ENCODE peak calls at places on chromosomes 4 and X, in ten cellular contexts. E is iris pigment epithelial cell; X is left cardiac atrium; L is smooth muscle cell of the brain vasculature; Q is naive thymus-derived CD4-positive, alpha-beta T cell; F is astrocyte of the spinal cord; J is GM13977; W is brain microvascular endothelial cell; A is activated effector memory CD4-positive, alpha-beta T cell treated with Interleukin-2 at 50 U/mL for 16 hours; Z is cardiac septum. P is an unnamed sample.
A peak's percentile ranks its signal among the peaks of the same experiment; 100 is the strongest.

GRCh38 chr4:41832961-41833360 is 84.4 kb upstream of the PHOX2B start:
- DNase-seq in W (no peak), Z (no peak), L (no peak), J (no peak), F (no peak), X (no peak), A (no peak), E (no peak), Q (no peak), P (no peak)

GRCh38 chr4:36243355-36244256 is 708 bp downstream of the ARAP2 start:
- DNase-seq in J (peak; percentile 41), Z (peak; percentile 81), L (no peak), A (peak; percentile 41), X (peak; percentile 75), Q (peak; percentile 45), F (peak; percentile 44), W (no peak), E (peak; percentile 32), P (no peak)

GRCh38 chrX:120660638-120661037 is 30.8 kb upstream of the C1GALT1C1 start:
- DNase-seq in J (no peak), W (no peak), X (no peak), E (no peak), Q (no peak), F (no peak), L (no peak), A (no peak), Z (no peak), P (no peak)

GRCh38 chrX:118652717-118653116 is 74.7 kb upstream of the IL13RA1 start:
- DNase-seq in L (no peak), E (peak; percentile 20), J (no peak), F (no peak), Z (no peak), Q (no peak), W (peak; percentile 16), X (no peak), A (no peak), P (no peak)

GRCh38 chr4:154743683-154744340 is at the start of gene LRAT:
- DNase-seq in F (peak; percentile 18), Z (no peak), L (no peak), X (peak; percentile 54), Q (peak; percentile 6), E (peak; percentile 14), J (peak; percentile 50), A (no peak), W (no peak), P (no peak)

GRCh38 chr4:25696409-25696808 is 40.8 kb downstream of the SLC34A2 start:
- DNase-seq in Q (no peak), E (no peak), X (no peak), F (no peak), J (no peak), L (no peak), Z (no peak), W (no peak), A (no peak), P (no peak)

GRCh38 chr4:118968006-118968405 is 79.4 kb downstream of the SYNPO2 start:
- DNase-seq in L (peak; percentile 82), J (peak; percentile 60), Q (no peak), Z (no peak), A (no peak), F (peak; percentile 96), X (peak; percentile 46), E (peak; percentile 96), W (peak; percentile 88), P (no peak)

GRCh38 chr4:38529189-38530115 is 134.5 kb upstream of the KLF3 start:
- DNase-seq in J (peak; percentile 43), Z (peak; percentile 90), E (no peak), X (peak; percentile 39), Q (peak; percentile 52), A (peak; percentile 36), F (no peak), L (no peak), W (no peak), P (no peak)

GRCh38 chrX:13825178-13825762 is 8.4 kb upstream of the GPM6B start:
- DNase-seq in W (no peak), F (no peak), X (peak; percentile 22), L (no peak), J (no peak), Z (no peak), E (no peak), A (no peak), Q (no peak), P (no peak)

GRCh38 chr4:162011039-162011438 is 152.8 kb downstream of the FSTL5 start:
- DNase-seq in E (peak; percentile 21), X (no peak), Z (no peak), Q (no peak), J (no peak), F (peak; percentile 7), L (no peak), W (no peak), A (no peak), P (no peak)

GRCh38 chr4:8315343-8316250 is 46.0 kb downstream of the HTRA3 start:
- DNase-seq in E (peak; percentile 83), X (peak; percentile 45), J (no peak), Z (peak; percentile 77), L (peak; percentile 37), W (peak; percentile 71), Q (no peak), A (no peak), F (peak; percentile 79), P (peak; percentile 87)

GRCh38 chr4:78058591-78059523 is 1.7 kb downstream of the FRAS1 start:
- DNase-seq in L (no peak), X (peak; percentile 40), A (no peak), F (peak; percentile 29), Z (no peak), E (peak; percentile 34), W (peak; percentile 9), Q (no peak), J (peak; percentile 43), P (no peak)

GRCh38 chr4:22410645-22411247 is 105.1 kb downstream of the ADGRA3 start:
- DNase-seq in A (no peak), W (no peak), F (peak; percentile 37), Z (no peak), E (no peak), X (no peak), J (peak; percentile 3), L (no peak), Q (peak; percentile 18), P (no peak)

GRCh38 chrX:18931972-18932371 is 51.9 kb downstream of the PHKA2 start:
- DNase-seq in Q (no peak), L (no peak), W (peak; percentile 9), F (peak; percentile 21), E (peak; percentile 17), A (no peak), J (no peak), X (no peak), Z (no peak), P (no peak)

GRCh38 chr4:138235419-138235952 is 6.7 kb downstream of the SLC7A11 start:
- DNase-seq in J (no peak), Q (no peak), F (peak; percentile 84), L (no peak), A (no peak), E (peak; percentile 92), Z (no peak), X (no peak), W (peak; percentile 55), P (no peak)

GRCh38 chr4:74190919-74191397 is 33.0 kb downstream of the MTHFD2L start:
- DNase-seq in Z (no peak), W (no peak), X (no peak), L (no peak), Q (no peak), A (no peak), F (no peak), E (no peak), J (no peak), P (no peak)

GRCh38 chrX:14922437-14922836 is 49.2 kb downstream of the MOSPD2 start:
- DNase-seq in Z (no peak), F (peak; percentile 82), L (no peak), E (peak; percentile 92), W (peak; percentile 88), J (no peak), A (no peak), Q (no peak), X (no peak), P (no peak)

GRCh38 chrX:154469114-154469513 is 10.0 kb downstream of the LAGE3 start:
- DNase-seq in F (no peak), X (no peak), W (no peak), A (no peak), Q (no peak), E (no peak), Z (no peak), L (no peak), J (no peak), P (no peak)

GRCh38 chr4:175932116-175932515 is 120.1 kb upstream of the GPM6A start:
- DNase-seq in W (no peak), F (no peak), Z (no peak), Q (no peak), A (no peak), L (no peak), X (no peak), J (no peak), E (no peak), P (no peak)

GRCh38 chrX:53290441-53291041 is 9.2 kb upstream of the IQSEC2 start:
- DNase-seq in X (no peak), Q (no peak), J (no peak), A (no peak), F (no peak), L (no peak), W (no peak), E (no peak), Z (peak; percentile 63), P (peak; percentile 59)

GRCh38 chrX:112081781-112082482 is 644 bp downstream of the TRPC5 start:
- DNase-seq in Q (no peak), A (no peak), J (no peak), F (no peak), X (no peak), E (no peak), Z (no peak), W (no peak), L (no peak), P (no peak)

GRCh38 chr4:158319880-158320279 is 109.6 kb downstream of the TMEM144 start:
- DNase-seq in W (no peak), X (no peak), E (no peak), L (no peak), Q (no peak), A (no peak), Z (no peak), F (no peak), J (no peak), P (no peak)

P was measured in mesenteric fat pad.